ENCODE peak calls at places on chromosomes 13 and 19, in six cellular contexts. A is activated CD8-positive, alpha-beta memory T cell treated with anti-CD3 and anti-CD28 coated beads, Interleukin-2, amount 10 ng/mL, durations not matched to agents 7 days and 5 days; V is stimulated activated naive CD8-positive, alpha-beta T cell treated with anti-CD3 and anti-CD28 coated beads, Interleukin-15, amount 100 ng/mL, for 72 hours; H is CD4-positive, alpha-beta T cell; U is Panc1; M is naive B cell. I is an unnamed sample.
A peak's percentile ranks its signal among the peaks of the same experiment; 100 is the strongest.

GRCh38 chr13:101785858-101786257 is 333.4 kb downstream of the ITGBL1 start:
- ATAC-seq in A (no peak), V (no peak), H (no peak), U (peak; percentile 94), M (no peak), I (no peak)

GRCh38 chr19:39207293-39207836 is 3.3 kb upstream of the SYCN start:
- ATAC-seq in A (no peak), V (no peak), H (no peak), U (no peak), M (no peak), I (no peak)

GRCh38 chr13:102195566-102196462 is 206.0 kb downstream of the FGF14 start:
- ATAC-seq in A (no peak), V (no peak), H (no peak), U (no peak), M (no peak), I (no peak)

GRCh38 chr13:44068737-44069136 is 189.0 kb downstream of the LACC1 start:
- ATAC-seq in A (no peak), V (no peak), H (no peak), U (no peak), M (no peak), I (no peak)

GRCh38 chr19:35011737-35012682 is 11.9 kb downstream of the GRAMD1A start:
- ATAC-seq in A (peak; percentile 28), V (no peak), H (no peak), U (no peak), M (no peak), I (no peak)

GRCh38 chr13:49454388-49455015 is 10.4 kb downstream of the SETDB2 start:
- ATAC-seq in A (peak; percentile 95), V (peak; percentile 97), H (peak; percentile 73), U (no peak), M (peak; percentile 80), I (no peak)

GRCh38 chr13:72875233-72875632 is 93.3 kb downstream of the PIBF1 start:
- ATAC-seq in A (no peak), V (no peak), H (no peak), U (no peak), M (no peak), I (no peak)

GRCh38 chr13:72896869-72897268 is 114.9 kb downstream of the PIBF1 start:
- ATAC-seq in A (no peak), V (no peak), H (no peak), U (no peak), M (no peak), I (no peak)

GRCh38 chr19:41707502-41707812 is 969 bp upstream of the CEACAM5 start:
- ATAC-seq in A (no peak), V (no peak), H (no peak), U (peak; percentile 39), M (no peak), I (no peak)

GRCh38 chr13:21465710-21466160 is 6.6 kb upstream of the ZDHHC20 start:
- ATAC-seq in A (no peak), V (no peak), H (no peak), U (no peak), M (no peak), I (no peak)

GRCh38 chr13:84239032-84239431 is 356.8 kb upstream of the SLITRK1 start:
- ATAC-seq in A (no peak), V (no peak), H (no peak), U (no peak), M (no peak), I (no peak)

GRCh38 chr13:38398810-38399493 is 49.3 kb downstream of the UFM1 start:
- ATAC-seq in A (no peak), V (no peak), H (no peak), U (no peak), M (no peak), I (no peak)

GRCh38 chr19:49939721-49940481 is 10.6 kb upstream of the NUP62 start:
- ATAC-seq in A (peak; percentile 35), V (peak; percentile 25), H (no peak), U (no peak), M (no peak), I (peak; percentile 20)

GRCh38 chr19:2051771-2052704 is 994 bp upstream of the MKNK2 start:
- ATAC-seq in A (peak; percentile 0), V (peak; percentile 21), H (peak; percentile 30), U (no peak), M (peak; percentile 46), I (peak; percentile 27)

GRCh38 chr13:40994581-40995230 is 24.4 kb downstream of the ELF1 start:
- ATAC-seq in A (peak; percentile 53), V (peak; percentile 83), H (no peak), U (no peak), M (no peak), I (peak; percentile 3)

GRCh38 chr19:7657047-7657779 is 11.6 kb upstream of the RETN start:
- ATAC-seq in A (no peak), V (peak; percentile 88), H (no peak), U (no peak), M (no peak), I (peak; percentile 48)

GRCh38 chr19:4297901-4298771 is 4.1 kb downstream of the TMIGD2 start:
- ATAC-seq in A (peak; percentile 84), V (peak; percentile 78), H (no peak), U (no peak), M (no peak), I (peak; percentile 28)

GRCh38 chr13:99285432-99286182 is 21.6 kb downstream of the GPR183 start:
- ATAC-seq in A (no peak), V (no peak), H (no peak), U (no peak), M (no peak), I (no peak)

GRCh38 chr13:24118576-24118975 is 41.9 kb upstream of the SPATA13 start:
- ATAC-seq in A (peak; percentile 50), V (no peak), H (no peak), U (no peak), M (no peak), I (no peak)

GRCh38 chr13:30113983-30114491 is 193.3 kb downstream of the KATNAL1 start:
- ATAC-seq in A (no peak), V (no peak), H (no peak), U (no peak), M (no peak), I (peak; percentile 7)

GRCh38 chr13:36325912-36326311 is 20.3 kb downstream of the SPART start:
- ATAC-seq in A (no peak), V (no peak), H (no peak), U (no peak), M (no peak), I (no peak)

GRCh38 chr13:106696140-106696539 is 128.2 kb upstream of the ARGLU1 start:
- ATAC-seq in A (no peak), V (no peak), H (no peak), U (no peak), M (no peak), I (no peak)

GRCh38 chr13:45196622-45197021 is 4.2 kb downstream of the KCTD4 start:
- ATAC-seq in A (no peak), V (no peak), H (no peak), U (no peak), M (no peak), I (peak; percentile 59)

I was measured in esophagus mucosa.